ENCODE peak calls at places on chromosomes 12 and 14, in five cellular contexts. U is HCT116, O is GM23248, L is PC-3, K is OCI-LY7. W is an unnamed sample.

GRCh38 chr12:49094104-49094948 is at the start of gene DHH:
- DNase-seq in U (no peak), O (peak), L (peak), K (no peak), W (peak)

GRCh38 chr12:76135456-76135855 is 51.0 kb upstream of the NAP1L1 start:
- DNase-seq in U (no peak), O (no peak), L (no peak), K (no peak), W (no peak)

GRCh38 chr12:91332305-91332704 is 149.7 kb upstream of the DCN start:
- DNase-seq in U (no peak), O (no peak), L (peak), K (no peak), W (no peak)

GRCh38 chr12:118439068-118439467 is 62.7 kb downstream of the SUDS3 start:
- DNase-seq in U (no peak), O (no peak), L (no peak), K (no peak), W (no peak)

GRCh38 chr12:70757830-70758493 is 120.7 kb upstream of the PTPRB start:
- DNase-seq in U (no peak), O (no peak), L (no peak), K (no peak), W (peak)

GRCh38 chr12:19186722-19187661 is 57.5 kb downstream of the PLEKHA5 start:
- DNase-seq in U (peak), O (peak), L (peak), K (peak), W (peak)

GRCh38 chr12:67813509-67813908 is 165.0 kb downstream of the DYRK2 start:
- DNase-seq in U (no peak), O (peak), L (peak), K (no peak), W (no peak)

GRCh38 chr12:78885466-78885865 is 20.9 kb downstream of the SYT1 start:
- DNase-seq in U (no peak), O (no peak), L (no peak), K (no peak), W (peak)

GRCh38 chr12:86254399-86255107 is 1.6 kb downstream of the MGAT4C start:
- DNase-seq in U (no peak), O (no peak), L (no peak), K (no peak), W (no peak)

GRCh38 chr14:64736271-64737131 is 32.3 kb downstream of the PLEKHG3 start:
- DNase-seq in U (no peak), O (no peak), L (no peak), K (no peak), W (peak)

GRCh38 chr12:7060353-7060954 is at the start of gene C1S:
- DNase-seq in U (no peak), O (peak), L (peak), K (no peak), W (peak)

GRCh38 chr12:65125975-65126374 is 4.9 kb upstream of the WIF1 start:
- DNase-seq in U (no peak), O (no peak), L (no peak), K (no peak), W (no peak)

DNA sequence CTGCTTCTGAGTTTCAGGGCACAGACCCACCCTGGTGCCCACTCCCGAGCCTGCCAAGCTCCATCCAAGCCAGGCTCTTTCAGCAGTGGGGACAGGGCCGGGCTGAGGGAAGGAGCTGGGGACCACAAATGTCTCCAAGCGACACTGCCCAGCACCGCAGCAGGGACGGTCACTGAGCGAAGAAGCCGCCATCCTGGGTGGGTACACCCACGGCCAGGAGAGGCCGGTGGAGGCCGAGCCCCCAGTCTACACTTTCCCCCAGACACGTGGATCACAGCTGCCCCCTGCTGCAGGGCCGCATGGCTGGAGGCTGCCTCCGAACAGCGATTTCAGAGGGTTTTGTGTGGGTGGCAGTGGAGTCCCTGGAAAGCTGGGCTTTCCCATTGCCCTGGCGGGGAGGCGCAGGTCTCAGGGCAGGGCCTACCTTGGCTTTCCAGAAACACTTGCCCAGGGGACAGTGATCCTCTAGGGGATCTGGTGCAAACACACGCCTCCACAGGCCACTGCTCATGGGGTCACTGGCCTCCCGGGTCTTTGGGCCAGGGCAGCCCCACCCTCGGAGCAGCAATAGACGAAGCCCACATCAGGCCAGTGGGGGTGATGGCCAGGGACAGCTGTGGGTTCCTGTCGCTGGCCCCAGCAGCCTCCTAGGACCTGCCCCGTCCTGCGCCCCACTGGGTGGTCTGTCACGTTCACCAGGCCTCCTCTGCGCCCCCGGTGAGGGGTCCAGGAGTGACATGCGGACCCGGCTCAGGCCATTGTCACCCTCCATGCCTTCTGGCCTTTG is 1.2 kb upstream of the GPR132 start:
- DNase-seq in U (no peak), O (no peak), L (no peak), K (no peak), W (no peak)
- H3K4me2 ChIP-seq in U (no peak), O (no peak), L (no peak), K (no peak), W (no peak)

GRCh38 chr14:75513911-75514672 is 8.2 kb upstream of the BATF start:
- DNase-seq in U (no peak), O (no peak), L (no peak), K (no peak), W (peak)

GRCh38 chr14:75518625-75519024 is 3.6 kb upstream of the BATF start:
- DNase-seq in U (peak), O (peak), L (peak), K (peak), W (peak)

GRCh38 chr14:75511201-75511600 is 11.1 kb upstream of the BATF start:
- DNase-seq in U (no peak), O (no peak), L (no peak), K (no peak), W (no peak)

GRCh38 chr14:75515631-75515999 is 6.7 kb upstream of the BATF start:
- DNase-seq in U (no peak), O (no peak), L (no peak), K (peak), W (no peak)

GRCh38 chr14:75514673-75515630 is 7.3 kb upstream of the BATF start:
- DNase-seq in U (no peak), O (peak), L (no peak), K (peak), W (peak)
- TF ChIP-seq EZH2phosphoT487 in U (no peak), O (no peak), L (no peak), K (no peak), W (no peak)

DNA sequence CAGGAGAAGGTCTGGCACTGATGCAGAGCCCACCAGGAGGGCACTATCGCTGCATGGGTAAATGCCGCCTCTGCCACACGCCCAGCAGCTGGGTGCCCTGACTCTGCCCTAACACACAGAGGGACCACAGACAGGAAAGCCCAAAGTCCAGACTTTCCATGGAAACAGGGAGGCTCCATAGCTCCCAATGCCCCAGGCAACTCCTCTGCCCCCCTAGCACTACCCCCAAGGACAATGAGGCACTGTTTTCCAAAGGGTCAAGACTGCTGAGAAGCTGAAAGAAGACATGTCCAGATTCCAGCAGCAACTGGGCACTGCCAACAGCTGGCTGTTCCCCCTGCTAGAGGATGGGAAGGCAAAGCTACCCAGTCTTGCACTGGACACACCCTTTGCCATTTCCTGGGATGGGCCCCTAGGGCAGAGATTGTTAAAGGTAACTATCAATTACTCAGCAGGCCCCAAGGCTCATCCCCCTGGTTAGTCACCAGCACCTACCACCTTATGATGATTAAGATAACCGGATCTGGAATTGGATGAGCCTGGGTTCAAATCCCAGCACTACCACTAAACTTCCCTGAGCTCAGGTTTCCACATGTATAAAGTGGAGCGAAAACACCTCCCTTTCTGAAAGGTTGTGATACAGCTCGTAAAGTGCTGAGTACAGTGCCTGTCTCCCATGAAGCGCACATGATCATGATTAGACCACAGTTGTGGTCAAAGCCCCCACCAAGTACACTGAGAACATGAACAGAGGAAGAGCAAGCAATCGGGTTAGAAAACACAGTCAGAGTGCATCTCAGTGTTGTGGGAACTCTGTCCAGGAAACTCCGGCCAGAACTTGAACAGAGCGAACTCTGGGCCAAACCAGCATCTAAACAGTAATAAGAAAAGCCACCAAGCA is 3.3 kb downstream of the PXN start:
- DNase-seq in U (peak), O (peak), L (peak), K (no peak), W (no peak)
- H3K4me2 ChIP-seq in U (peak), O (peak), L (peak), K (no peak), W (peak)

GRCh38 chr14:105880616-105881015 is 354.2 kb downstream of the TMEM121 start:
- DNase-seq in U (no peak), O (no peak), L (no peak), K (no peak), W (no peak)

GRCh38 chr14:105883066-105884005 is 357.0 kb downstream of the TMEM121 start:
- DNase-seq in U (no peak), O (no peak), L (no peak), K (no peak), W (no peak)

GRCh38 chr14:105881021-105881930 is 354.9 kb downstream of the TMEM121 start:
- DNase-seq in U (no peak), O (no peak), L (no peak), K (no peak), W (no peak)

GRCh38 chr14:105884808-105885281 is 358.5 kb downstream of the TMEM121 start:
- DNase-seq in U (no peak), O (no peak), L (no peak), K (no peak), W (no peak)

GRCh38 chr14:105882626-105883025 is 356.2 kb downstream of the TMEM121 start:
- DNase-seq in U (no peak), O (no peak), L (no peak), K (no peak), W (no peak)
- TF ChIP-seq EZH2phosphoT487 in U (no peak), O (no peak), L (no peak), K (no peak), W (no peak)

W was measured in GM23338.